ENCODE peak calls at places on chromosomes 6 and 20, in eight cellular contexts. H is GM12878, D is stomach, I is body of pancreas, T is thyroid gland, Y is gastrocnemius medialis, Q is GM12892, V is ovary. U is an unnamed sample.

GRCh38 chr6:4582506-4582905 is 193.7 kb upstream of the CDYL start:
- DNase-seq in Y (no peak), Q (no peak), D (no peak), I (no peak), H (no peak), T (no peak), V (no peak), U (no peak)

GRCh38 chr6:136403166-136403980 is 113.7 kb upstream of the BCLAF1 start:
- DNase-seq in V (no peak), Q (no peak), Y (no peak), D (no peak), T (no peak), H (no peak), I (no peak), U (no peak)

GRCh38 chr20:52410182-52410647 is 218.6 kb upstream of the ZFP64 start:
- DNase-seq in H (no peak), I (no peak), V (no peak), D (no peak), Y (no peak), T (no peak), Q (no peak), U (no peak)

GRCh38 chr6:134162932-134163331 is 110.5 kb upstream of the SLC2A12 start:
- DNase-seq in Y (no peak), V (no peak), H (no peak), D (no peak), T (no peak), Q (no peak), I (no peak), U (no peak)

GRCh38 chr20:57524511-57525176 is at the start of gene CTCFL:
- DNase-seq in T (no peak), H (no peak), V (no peak), D (no peak), I (no peak), Y (no peak), Q (no peak), U (no peak)

GRCh38 chr6:35448191-35448590 is 3.9 kb upstream of the FANCE start:
- DNase-seq in H (no peak), Q (no peak), T (no peak), V (no peak), D (no peak), I (no peak), Y (no peak), U (no peak)

GRCh38 chr20:43739148-43739749 is 12.4 kb upstream of the GTSF1L start:
- DNase-seq in I (no peak), D (no peak), T (no peak), Q (no peak), H (no peak), Y (no peak), V (no peak), U (no peak)

GRCh38 chr6:2197177-2197671 is 48.2 kb downstream of the GMDS start:
- DNase-seq in H (no peak), T (no peak), I (peak), Q (no peak), Y (no peak), V (no peak), D (no peak), U (no peak)

GRCh38 chr6:170292111-170292777 is 1.4 kb upstream of the DLL1 start:
- DNase-seq in D (no peak), I (no peak), Q (no peak), V (no peak), H (no peak), T (no peak), Y (no peak), U (no peak)

GRCh38 chr6:134984821-134985220 is 34.9 kb upstream of the ALDH8A1 start:
- DNase-seq in Y (no peak), Q (no peak), D (no peak), H (no peak), T (no peak), I (no peak), V (no peak), U (no peak)

GRCh38 chr6:7156666-7157278 is 49.0 kb downstream of the RREB1 start:
- DNase-seq in D (no peak), T (peak), Y (no peak), I (no peak), V (no peak), Q (no peak), H (no peak), U (no peak)

GRCh38 chr6:37239511-37239910 is 18.1 kb upstream of the TBC1D22B start:
- DNase-seq in H (no peak), D (no peak), V (no peak), Y (no peak), Q (no peak), I (no peak), T (no peak), U (no peak)

GRCh38 chr6:89260310-89260709 is 43.2 kb upstream of the GABRR1 start:
- DNase-seq in Q (no peak), I (no peak), V (no peak), Y (no peak), T (no peak), H (no peak), D (no peak), U (peak)

GRCh38 chr6:168061269-168062210 is 17.5 kb downstream of the FRMD1 start:
- DNase-seq in D (peak), V (no peak), Q (no peak), Y (no peak), T (no peak), H (no peak), I (no peak), U (no peak)

DNA sequence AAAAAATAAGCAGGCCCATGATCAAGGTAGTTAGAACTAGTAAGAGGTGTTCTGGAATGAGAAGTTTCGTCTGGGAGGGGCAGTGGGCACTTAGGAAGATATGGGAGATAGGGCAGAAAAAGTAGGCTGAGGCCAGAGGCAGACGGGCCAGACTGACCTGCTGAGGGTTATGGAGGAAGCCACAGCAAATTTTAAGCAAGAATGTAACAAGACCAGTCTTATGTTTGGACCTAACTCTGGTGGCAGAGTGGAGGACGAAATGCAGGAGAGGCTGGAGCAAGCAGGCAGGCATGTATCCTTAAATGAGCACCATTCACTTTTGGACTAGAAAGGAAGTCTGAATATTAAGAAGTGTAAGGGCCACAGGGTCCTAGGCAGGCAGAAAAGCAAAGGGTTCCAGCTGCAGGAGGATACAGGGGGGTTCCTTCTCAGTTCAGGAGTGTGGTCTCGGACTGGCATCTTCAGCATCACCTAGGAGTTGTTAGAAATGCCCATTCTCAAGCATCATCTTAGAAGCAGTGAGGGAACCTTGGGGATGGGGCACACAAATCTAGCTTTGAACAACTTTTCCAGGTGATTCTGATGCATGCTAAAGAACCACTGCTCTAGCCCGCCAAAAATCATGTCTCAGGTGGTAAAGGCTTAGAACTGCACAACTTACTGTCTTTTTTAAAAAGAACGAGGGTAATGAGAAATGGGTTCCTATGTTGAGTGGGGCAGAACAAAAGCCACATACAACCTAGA is 1.7 kb upstream of the DSTN start:
- DNase-seq in V (no peak), Q (no peak), Y (no peak), T (no peak), D (no peak), H (no peak), I (no peak), U (no peak)
- TF ChIP-seq POLR2A in V (no peak), Q (no peak), Y (no peak), T (no peak), D (no peak), H (no peak), I (no peak), U (no peak)

GRCh38 chr20:3223937-3224680 is 14.8 kb downstream of the ITPA start:
- DNase-seq in H (no peak), T (no peak), Q (no peak), Y (no peak), V (no peak), I (no peak), D (no peak), U (no peak)
- TF ChIP-seq POLR2A in H (no peak), T (no peak), Q (no peak), Y (no peak), V (no peak), I (no peak), D (no peak), U (no peak)

GRCh38 chr6:52160468-52161104 is 25.6 kb upstream of the IL17A start:
- DNase-seq in I (no peak), T (no peak), Q (no peak), Y (no peak), H (no peak), V (no peak), D (no peak), U (no peak)
- TF ChIP-seq POLR2A in I (no peak), T (no peak), Q (no peak), Y (no peak), H (no peak), V (no peak), D (no peak), U (no peak)

DNA sequence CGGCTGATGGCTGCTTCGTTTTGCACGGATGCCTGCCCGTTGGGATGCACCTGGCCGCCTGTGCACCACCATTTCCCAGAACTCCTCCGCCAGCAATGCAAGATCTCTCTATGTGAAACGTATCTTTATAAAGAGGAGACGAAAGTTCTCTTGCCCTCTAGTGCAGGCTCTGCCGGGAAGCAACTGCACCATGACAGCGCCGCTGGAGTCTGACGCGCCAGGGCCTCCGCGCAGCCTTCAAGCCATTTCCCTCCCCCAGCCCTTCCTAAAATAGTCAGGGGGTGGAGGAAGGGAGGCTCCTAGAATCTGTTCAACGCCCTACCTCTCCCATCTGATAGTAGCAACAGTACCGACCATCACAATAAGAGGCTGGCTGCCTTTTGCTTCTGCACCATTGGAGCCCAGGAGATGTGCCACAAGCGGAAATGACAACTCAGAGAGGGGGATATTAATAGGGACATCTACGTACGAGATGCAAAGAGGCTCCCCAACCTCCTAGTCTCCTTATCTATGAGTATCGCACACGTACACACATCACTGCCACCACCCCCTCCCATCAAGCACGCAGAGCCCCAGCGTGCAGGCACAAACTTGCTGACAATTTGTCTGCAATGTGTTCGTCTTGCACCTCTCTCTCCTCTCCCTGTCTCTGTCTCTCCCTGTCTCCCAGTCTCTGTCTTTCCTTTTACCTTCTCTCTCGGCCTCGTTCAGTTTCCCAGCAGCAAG is 1.1 kb downstream of the SYNE1 start:
- DNase-seq in Q (no peak), D (no peak), Y (no peak), T (no peak), V (peak), I (peak), H (no peak), U (no peak)
- TF ChIP-seq POLR2A in Q (no peak), D (no peak), Y (peak), T (no peak), V (no peak), I (no peak), H (no peak), U (no peak)